ENCODE peak calls at places on chromosomes 7 and 10, in seven cellular contexts. One of them, this sample, is unnamed.

GRCh38 chr7:13107291-13107690 is 419.9 kb downstream of the ARL4A start:
- DNase-seq in NCI-H1694 treated with DMSO at 0.1 percent for 48 hours: no peak
- DNase-seq in LoVo: no peak
- DNase-seq in amygdala: no peak
- DNase-seq in EL: no peak
- DNase-seq in CMK: no peak
- DNase-seq in stimulated activated CD4-positive, alpha-beta T cell treated with anti-CD3 and anti-CD28 coated beads, Interleukin-4, amount 100 ng/mL, for 4 hours: no peak
- DNase-seq in this sample: no peak

GRCh38 chr10:101468159-101468558 is 114.2 kb downstream of the BTRC start:
- DNase-seq in NCI-H1694 treated with DMSO at 0.1 percent for 48 hours: no peak
- DNase-seq in LoVo: no peak
- DNase-seq in amygdala: no peak
- DNase-seq in EL: no peak
- DNase-seq in CMK: no peak
- DNase-seq in stimulated activated CD4-positive, alpha-beta T cell treated with anti-CD3 and anti-CD28 coated beads, Interleukin-4, amount 100 ng/mL, for 4 hours: no peak
- DNase-seq in this sample: no peak

GRCh38 chr7:122352454-122352853 is 47.9 kb upstream of the FEZF1 start:
- DNase-seq in NCI-H1694 treated with DMSO at 0.1 percent for 48 hours: no peak
- DNase-seq in LoVo: no peak
- DNase-seq in amygdala: no peak
- DNase-seq in EL: no peak
- DNase-seq in CMK: no peak
- DNase-seq in stimulated activated CD4-positive, alpha-beta T cell treated with anti-CD3 and anti-CD28 coated beads, Interleukin-4, amount 100 ng/mL, for 4 hours: no peak
- DNase-seq in this sample: no peak

GRCh38 chr10:58280982-58281752 is 12.2 kb downstream of the CISD1 start:
- DNase-seq in NCI-H1694 treated with DMSO at 0.1 percent for 48 hours: no peak
- DNase-seq in LoVo: no peak
- DNase-seq in amygdala: no peak
- DNase-seq in EL: peak
- DNase-seq in CMK: no peak
- DNase-seq in stimulated activated CD4-positive, alpha-beta T cell treated with anti-CD3 and anti-CD28 coated beads, Interleukin-4, amount 100 ng/mL, for 4 hours: no peak
- DNase-seq in this sample: no peak

GRCh38 chr10:116162851-116163250 is 110.2 kb downstream of the GFRA1 start:
- DNase-seq in NCI-H1694 treated with DMSO at 0.1 percent for 48 hours: no peak
- DNase-seq in LoVo: no peak
- DNase-seq in amygdala: no peak
- DNase-seq in EL: no peak
- DNase-seq in CMK: no peak
- DNase-seq in stimulated activated CD4-positive, alpha-beta T cell treated with anti-CD3 and anti-CD28 coated beads, Interleukin-4, amount 100 ng/mL, for 4 hours: no peak
- DNase-seq in this sample: no peak

GRCh38 chr7:127349881-127350280 is 42.6 kb downstream of the ZNF800 start:
- DNase-seq in NCI-H1694 treated with DMSO at 0.1 percent for 48 hours: no peak
- DNase-seq in LoVo: no peak
- DNase-seq in amygdala: no peak
- DNase-seq in EL: no peak
- DNase-seq in CMK: no peak
- DNase-seq in stimulated activated CD4-positive, alpha-beta T cell treated with anti-CD3 and anti-CD28 coated beads, Interleukin-4, amount 100 ng/mL, for 4 hours: no peak
- DNase-seq in this sample: no peak

GRCh38 chr7:129798616-129799349 is 154.0 kb downstream of the UBE2H start:
- DNase-seq in NCI-H1694 treated with DMSO at 0.1 percent for 48 hours: no peak
- DNase-seq in LoVo: no peak
- DNase-seq in amygdala: no peak
- DNase-seq in EL: no peak
- DNase-seq in CMK: no peak
- DNase-seq in stimulated activated CD4-positive, alpha-beta T cell treated with anti-CD3 and anti-CD28 coated beads, Interleukin-4, amount 100 ng/mL, for 4 hours: no peak
- DNase-seq in this sample: no peak

GRCh38 chr7:120186688-120187087 is 86.3 kb upstream of the KCND2 start:
- DNase-seq in NCI-H1694 treated with DMSO at 0.1 percent for 48 hours: no peak
- DNase-seq in LoVo: no peak
- DNase-seq in amygdala: no peak
- DNase-seq in EL: no peak
- DNase-seq in CMK: no peak
- DNase-seq in stimulated activated CD4-positive, alpha-beta T cell treated with anti-CD3 and anti-CD28 coated beads, Interleukin-4, amount 100 ng/mL, for 4 hours: no peak
- DNase-seq in this sample: no peak

GRCh38 chr7:128861957-128862570 is 592 bp upstream of the ATP6V1F start:
- DNase-seq in NCI-H1694 treated with DMSO at 0.1 percent for 48 hours: no peak
- DNase-seq in LoVo: no peak
- DNase-seq in amygdala: no peak
- DNase-seq in EL: no peak
- DNase-seq in CMK: no peak
- DNase-seq in stimulated activated CD4-positive, alpha-beta T cell treated with anti-CD3 and anti-CD28 coated beads, Interleukin-4, amount 100 ng/mL, for 4 hours: no peak
- DNase-seq in this sample: no peak

GRCh38 chr10:93813507-93814465 is 56.0 kb downstream of the LGI1 start:
- DNase-seq in NCI-H1694 treated with DMSO at 0.1 percent for 48 hours: peak
- DNase-seq in LoVo: peak
- DNase-seq in amygdala: no peak
- DNase-seq in EL: peak
- DNase-seq in CMK: peak
- DNase-seq in stimulated activated CD4-positive, alpha-beta T cell treated with anti-CD3 and anti-CD28 coated beads, Interleukin-4, amount 100 ng/mL, for 4 hours: peak
- DNase-seq in this sample: no peak

GRCh38 chr7:1818581-1819200 is 148.6 kb downstream of the ELFN1 start:
- DNase-seq in NCI-H1694 treated with DMSO at 0.1 percent for 48 hours: no peak
- DNase-seq in LoVo: no peak
- DNase-seq in amygdala: no peak
- DNase-seq in EL: no peak
- DNase-seq in CMK: no peak
- DNase-seq in stimulated activated CD4-positive, alpha-beta T cell treated with anti-CD3 and anti-CD28 coated beads, Interleukin-4, amount 100 ng/mL, for 4 hours: no peak
- DNase-seq in this sample: peak

GRCh38 chr10:77513783-77514331 is 123.8 kb downstream of the KCNMA1 start:
- DNase-seq in NCI-H1694 treated with DMSO at 0.1 percent for 48 hours: peak
- DNase-seq in LoVo: peak
- DNase-seq in amygdala: no peak
- DNase-seq in EL: peak
- DNase-seq in CMK: no peak
- DNase-seq in stimulated activated CD4-positive, alpha-beta T cell treated with anti-CD3 and anti-CD28 coated beads, Interleukin-4, amount 100 ng/mL, for 4 hours: no peak
- DNase-seq in this sample: no peak

GRCh38 chr7:17239683-17240521 is 58.5 kb upstream of the AHR start:
- DNase-seq in NCI-H1694 treated with DMSO at 0.1 percent for 48 hours: no peak
- DNase-seq in LoVo: peak
- DNase-seq in amygdala: no peak
- DNase-seq in EL: peak
- DNase-seq in CMK: no peak
- DNase-seq in stimulated activated CD4-positive, alpha-beta T cell treated with anti-CD3 and anti-CD28 coated beads, Interleukin-4, amount 100 ng/mL, for 4 hours: no peak
- DNase-seq in this sample: no peak

GRCh38 chr10:628386-629045 is 61.0 kb downstream of the DIP2C start:
- DNase-seq in NCI-H1694 treated with DMSO at 0.1 percent for 48 hours: no peak
- DNase-seq in LoVo: no peak
- DNase-seq in amygdala: peak
- DNase-seq in EL: no peak
- DNase-seq in CMK: no peak
- DNase-seq in stimulated activated CD4-positive, alpha-beta T cell treated with anti-CD3 and anti-CD28 coated beads, Interleukin-4, amount 100 ng/mL, for 4 hours: no peak
- DNase-seq in this sample: no peak

GRCh38 chr10:110495731-110496552 is 1.8 kb upstream of the DUSP5 start:
- DNase-seq in NCI-H1694 treated with DMSO at 0.1 percent for 48 hours: no peak
- DNase-seq in LoVo: peak
- DNase-seq in amygdala: peak
- DNase-seq in EL: peak
- DNase-seq in CMK: no peak
- DNase-seq in stimulated activated CD4-positive, alpha-beta T cell treated with anti-CD3 and anti-CD28 coated beads, Interleukin-4, amount 100 ng/mL, for 4 hours: peak
- DNase-seq in this sample: no peak

GRCh38 chr7:127751062-127751722 is 99.2 kb downstream of the SND1 start:
- DNase-seq in NCI-H1694 treated with DMSO at 0.1 percent for 48 hours: no peak
- DNase-seq in LoVo: no peak
- DNase-seq in amygdala: no peak
- DNase-seq in EL: peak
- DNase-seq in CMK: no peak
- DNase-seq in stimulated activated CD4-positive, alpha-beta T cell treated with anti-CD3 and anti-CD28 coated beads, Interleukin-4, amount 100 ng/mL, for 4 hours: no peak
- DNase-seq in this sample: no peak

GRCh38 chr10:123000155-123000554 is 8.4 kb downstream of the IKZF5 start:
- DNase-seq in NCI-H1694 treated with DMSO at 0.1 percent for 48 hours: no peak
- DNase-seq in LoVo: no peak
- DNase-seq in amygdala: no peak
- DNase-seq in EL: no peak
- DNase-seq in CMK: no peak
- DNase-seq in stimulated activated CD4-positive, alpha-beta T cell treated with anti-CD3 and anti-CD28 coated beads, Interleukin-4, amount 100 ng/mL, for 4 hours: no peak
- DNase-seq in this sample: no peak

GRCh38 chr10:127877116-127877515 is 15.6 kb downstream of the CLRN3 start:
- DNase-seq in NCI-H1694 treated with DMSO at 0.1 percent for 48 hours: no peak
- DNase-seq in LoVo: no peak
- DNase-seq in amygdala: no peak
- DNase-seq in EL: no peak
- DNase-seq in CMK: no peak
- DNase-seq in stimulated activated CD4-positive, alpha-beta T cell treated with anti-CD3 and anti-CD28 coated beads, Interleukin-4, amount 100 ng/mL, for 4 hours: no peak
- DNase-seq in this sample: no peak

GRCh38 chr7:106393564-106393963 is 108.8 kb upstream of the NAMPT start:
- DNase-seq in NCI-H1694 treated with DMSO at 0.1 percent for 48 hours: no peak
- DNase-seq in LoVo: no peak
- DNase-seq in amygdala: no peak
- DNase-seq in EL: no peak
- DNase-seq in CMK: no peak
- DNase-seq in stimulated activated CD4-positive, alpha-beta T cell treated with anti-CD3 and anti-CD28 coated beads, Interleukin-4, amount 100 ng/mL, for 4 hours: no peak
- DNase-seq in this sample: no peak

GRCh38 chr10:43727935-43728334 is 79.3 kb upstream of the ZNF32 start:
- DNase-seq in NCI-H1694 treated with DMSO at 0.1 percent for 48 hours: no peak
- DNase-seq in LoVo: no peak
- DNase-seq in amygdala: no peak
- DNase-seq in EL: no peak
- DNase-seq in CMK: no peak
- DNase-seq in stimulated activated CD4-positive, alpha-beta T cell treated with anti-CD3 and anti-CD28 coated beads, Interleukin-4, amount 100 ng/mL, for 4 hours: no peak
- DNase-seq in this sample: peak

GRCh38 chr7:2521952-2522591 is 2.5 kb downstream of the LFNG start:
- DNase-seq in NCI-H1694 treated with DMSO at 0.1 percent for 48 hours: no peak
- DNase-seq in LoVo: no peak
- DNase-seq in amygdala: no peak
- DNase-seq in EL: peak
- DNase-seq in CMK: peak
- DNase-seq in stimulated activated CD4-positive, alpha-beta T cell treated with anti-CD3 and anti-CD28 coated beads, Interleukin-4, amount 100 ng/mL, for 4 hours: peak
- DNase-seq in this sample: no peak

GRCh38 chr10:43700306-43700705 is 51.6 kb upstream of the ZNF32 start:
- DNase-seq in NCI-H1694 treated with DMSO at 0.1 percent for 48 hours: no peak
- DNase-seq in LoVo: no peak
- DNase-seq in amygdala: no peak
- DNase-seq in EL: peak
- DNase-seq in CMK: no peak
- DNase-seq in stimulated activated CD4-positive, alpha-beta T cell treated with anti-CD3 and anti-CD28 coated beads, Interleukin-4, amount 100 ng/mL, for 4 hours: no peak
- DNase-seq in this sample: no peak

GRCh38 chr7:74373536-74373935 is 80.2 kb upstream of the GTF2IRD1 start:
- DNase-seq in NCI-H1694 treated with DMSO at 0.1 percent for 48 hours: no peak
- DNase-seq in LoVo: no peak
- DNase-seq in amygdala: no peak
- DNase-seq in EL: no peak
- DNase-seq in CMK: no peak
- DNase-seq in stimulated activated CD4-positive, alpha-beta T cell treated with anti-CD3 and anti-CD28 coated beads, Interleukin-4, amount 100 ng/mL, for 4 hours: no peak
- DNase-seq in this sample: no peak

GRCh38 chr7:56290548-56290947 is 174.3 kb upstream of the NUPR2 start:
- DNase-seq in NCI-H1694 treated with DMSO at 0.1 percent for 48 hours: no peak
- DNase-seq in LoVo: no peak
- DNase-seq in amygdala: no peak
- DNase-seq in EL: no peak
- DNase-seq in CMK: no peak
- DNase-seq in stimulated activated CD4-positive, alpha-beta T cell treated with anti-CD3 and anti-CD28 coated beads, Interleukin-4, amount 100 ng/mL, for 4 hours: no peak
- DNase-seq in this sample: no peak

GRCh38 chr7:101248276-101248675 is 3.4 kb upstream of the FIS1 start:
- DNase-seq in NCI-H1694 treated with DMSO at 0.1 percent for 48 hours: no peak
- DNase-seq in LoVo: no peak
- DNase-seq in amygdala: no peak
- DNase-seq in EL: no peak
- DNase-seq in CMK: no peak
- DNase-seq in stimulated activated CD4-positive, alpha-beta T cell treated with anti-CD3 and anti-CD28 coated beads, Interleukin-4, amount 100 ng/mL, for 4 hours: no peak
- DNase-seq in this sample: no peak

GRCh38 chr10:46549171-46550075 is 7.0 kb downstream of the GPRIN2 start:
- DNase-seq in NCI-H1694 treated with DMSO at 0.1 percent for 48 hours: no peak
- DNase-seq in LoVo: no peak
- DNase-seq in amygdala: no peak
- DNase-seq in EL: no peak
- DNase-seq in CMK: no peak
- DNase-seq in stimulated activated CD4-positive, alpha-beta T cell treated with anti-CD3 and anti-CD28 coated beads, Interleukin-4, amount 100 ng/mL, for 4 hours: no peak
- DNase-seq in this sample: no peak

GRCh38 chr7:150818971-150819370 is 18.4 kb downstream of the TMEM176A start:
- DNase-seq in NCI-H1694 treated with DMSO at 0.1 percent for 48 hours: no peak
- DNase-seq in LoVo: no peak
- DNase-seq in amygdala: no peak
- DNase-seq in EL: no peak
- DNase-seq in CMK: no peak
- DNase-seq in stimulated activated CD4-positive, alpha-beta T cell treated with anti-CD3 and anti-CD28 coated beads, Interleukin-4, amount 100 ng/mL, for 4 hours: no peak
- DNase-seq in this sample: no peak

GRCh38 chr7:90563286-90563685 is 32.8 kb upstream of the CDK14 start:
- DNase-seq in NCI-H1694 treated with DMSO at 0.1 percent for 48 hours: no peak
- DNase-seq in LoVo: no peak
- DNase-seq in amygdala: no peak
- DNase-seq in EL: no peak
- DNase-seq in CMK: no peak
- DNase-seq in stimulated activated CD4-positive, alpha-beta T cell treated with anti-CD3 and anti-CD28 coated beads, Interleukin-4, amount 100 ng/mL, for 4 hours: no peak
- DNase-seq in this sample: no peak

GRCh38 chr7:106947244-106947728 is 82.2 kb downstream of the PIK3CG start:
- DNase-seq in NCI-H1694 treated with DMSO at 0.1 percent for 48 hours: peak
- DNase-seq in LoVo: peak
- DNase-seq in amygdala: no peak
- DNase-seq in EL: peak
- DNase-seq in CMK: peak
- DNase-seq in stimulated activated CD4-positive, alpha-beta T cell treated with anti-CD3 and anti-CD28 coated beads, Interleukin-4, amount 100 ng/mL, for 4 hours: no peak
- DNase-seq in this sample: no peak

GRCh38 chr7:40008218-40008815 is 58.3 kb downstream of the CDK13 start:
- DNase-seq in NCI-H1694 treated with DMSO at 0.1 percent for 48 hours: no peak
- DNase-seq in LoVo: no peak
- DNase-seq in amygdala: no peak
- DNase-seq in EL: peak
- DNase-seq in CMK: no peak
- DNase-seq in stimulated activated CD4-positive, alpha-beta T cell treated with anti-CD3 and anti-CD28 coated beads, Interleukin-4, amount 100 ng/mL, for 4 hours: no peak
- DNase-seq in this sample: no peak

GRCh38 chr10:77865585-77866324 is 60.8 kb downstream of the DLG5 start:
- DNase-seq in NCI-H1694 treated with DMSO at 0.1 percent for 48 hours: no peak
- DNase-seq in LoVo: no peak
- DNase-seq in amygdala: no peak
- DNase-seq in EL: no peak
- DNase-seq in CMK: no peak
- DNase-seq in stimulated activated CD4-positive, alpha-beta T cell treated with anti-CD3 and anti-CD28 coated beads, Interleukin-4, amount 100 ng/mL, for 4 hours: no peak
- DNase-seq in this sample: no peak

GRCh38 chr7:111384065-111384891 is 178.0 kb downstream of the IMMP2L start:
- DNase-seq in NCI-H1694 treated with DMSO at 0.1 percent for 48 hours: no peak
- DNase-seq in LoVo: peak
- DNase-seq in amygdala: no peak
- DNase-seq in EL: peak
- DNase-seq in CMK: no peak
- DNase-seq in stimulated activated CD4-positive, alpha-beta T cell treated with anti-CD3 and anti-CD28 coated beads, Interleukin-4, amount 100 ng/mL, for 4 hours: no peak
- DNase-seq in this sample: no peak

GRCh38 chr7:55409474-55410225 is 44.5 kb downstream of the LANCL2 start:
- DNase-seq in NCI-H1694 treated with DMSO at 0.1 percent for 48 hours: no peak
- DNase-seq in LoVo: no peak
- DNase-seq in amygdala: no peak
- DNase-seq in EL: peak
- DNase-seq in CMK: no peak
- DNase-seq in stimulated activated CD4-positive, alpha-beta T cell treated with anti-CD3 and anti-CD28 coated beads, Interleukin-4, amount 100 ng/mL, for 4 hours: no peak
- DNase-seq in this sample: no peak

GRCh38 chr7:54858008-54858692 is 99.1 kb upstream of the SEC61G start:
- DNase-seq in NCI-H1694 treated with DMSO at 0.1 percent for 48 hours: no peak
- DNase-seq in LoVo: no peak
- DNase-seq in amygdala: no peak
- DNase-seq in EL: no peak
- DNase-seq in CMK: no peak
- DNase-seq in stimulated activated CD4-positive, alpha-beta T cell treated with anti-CD3 and anti-CD28 coated beads, Interleukin-4, amount 100 ng/mL, for 4 hours: no peak
- DNase-seq in this sample: no peak

GRCh38 chr7:33612434-33612833 is 292.9 kb upstream of the BMPER start:
- DNase-seq in NCI-H1694 treated with DMSO at 0.1 percent for 48 hours: no peak
- DNase-seq in LoVo: no peak
- DNase-seq in amygdala: no peak
- DNase-seq in EL: no peak
- DNase-seq in CMK: no peak
- DNase-seq in stimulated activated CD4-positive, alpha-beta T cell treated with anti-CD3 and anti-CD28 coated beads, Interleukin-4, amount 100 ng/mL, for 4 hours: no peak
- DNase-seq in this sample: no peak

GRCh38 chr10:79022565-79023488 is 45.9 kb upstream of the ZMIZ1 start:
- DNase-seq in NCI-H1694 treated with DMSO at 0.1 percent for 48 hours: peak
- DNase-seq in LoVo: no peak
- DNase-seq in amygdala: no peak
- DNase-seq in EL: peak
- DNase-seq in CMK: peak
- DNase-seq in stimulated activated CD4-positive, alpha-beta T cell treated with anti-CD3 and anti-CD28 coated beads, Interleukin-4, amount 100 ng/mL, for 4 hours: no peak
- DNase-seq in this sample: no peak

GRCh38 chr10:1643911-1644810 is 93.2 kb downstream of the ADARB2 start:
- DNase-seq in NCI-H1694 treated with DMSO at 0.1 percent for 48 hours: no peak
- DNase-seq in LoVo: no peak
- DNase-seq in amygdala: no peak
- DNase-seq in EL: no peak
- DNase-seq in CMK: no peak
- DNase-seq in stimulated activated CD4-positive, alpha-beta T cell treated with anti-CD3 and anti-CD28 coated beads, Interleukin-4, amount 100 ng/mL, for 4 hours: no peak
- DNase-seq in this sample: no peak

GRCh38 chr7:82036146-82036886 is 266.5 kb upstream of the HGF start:
- DNase-seq in NCI-H1694 treated with DMSO at 0.1 percent for 48 hours: no peak
- DNase-seq in LoVo: no peak
- DNase-seq in amygdala: no peak
- DNase-seq in EL: peak
- DNase-seq in CMK: no peak
- DNase-seq in stimulated activated CD4-positive, alpha-beta T cell treated with anti-CD3 and anti-CD28 coated beads, Interleukin-4, amount 100 ng/mL, for 4 hours: no peak
- DNase-seq in this sample: no peak